ENCODE peak calls at places on chromosomes 12 and 14, in four cellular contexts. One of them, this sample, is unnamed.

GRCh38 chr14:64788706-64789105 is 84.5 kb downstream of the PLEKHG3 start:
- DNase-seq in H9: no peak
- DNase-seq in mesendoderm: no peak
- DNase-seq in fibroblast of lung: peak
- DNase-seq in this sample: no peak

GRCh38 chr12:121810234-121810817 is 6.5 kb downstream of the SETD1B start:
- DNase-seq in H9: no peak
- DNase-seq in mesendoderm: no peak
- DNase-seq in fibroblast of lung: no peak
- DNase-seq in this sample: no peak

GRCh38 chr12:87406926-87407325 is 622.3 kb downstream of the C12orf50 start:
- DNase-seq in H9: no peak
- DNase-seq in mesendoderm: no peak
- DNase-seq in fibroblast of lung: peak
- DNase-seq in this sample: no peak

GRCh38 chr14:101598159-101598558 is 36.9 kb downstream of the DIO3 start:
- DNase-seq in H9: no peak
- DNase-seq in mesendoderm: no peak
- DNase-seq in fibroblast of lung: no peak
- DNase-seq in this sample: no peak

GRCh38 chr12:16220120-16220519 is 57.4 kb downstream of the SLC15A5 start:
- DNase-seq in H9: no peak
- DNase-seq in mesendoderm: no peak
- DNase-seq in fibroblast of lung: no peak
- DNase-seq in this sample: no peak

GRCh38 chr12:124315316-124315924 is 20.5 kb downstream of the RFLNA start:
- DNase-seq in H9: no peak
- DNase-seq in mesendoderm: no peak
- DNase-seq in fibroblast of lung: no peak
- DNase-seq in this sample: no peak

GRCh38 chr12:132151145-132151765 is 7.0 kb downstream of the NOC4L start:
- DNase-seq in H9: no peak
- DNase-seq in mesendoderm: no peak
- DNase-seq in fibroblast of lung: no peak
- DNase-seq in this sample: no peak

GRCh38 chr12:33752854-33753253 is 269.4 kb upstream of the ALG10 start:
- DNase-seq in H9: no peak
- DNase-seq in mesendoderm: peak
- DNase-seq in fibroblast of lung: no peak
- DNase-seq in this sample: no peak

GRCh38 chr12:120467439-120467838 is 2.1 kb downstream of the SRSF9 start:
- DNase-seq in H9: no peak
- DNase-seq in mesendoderm: no peak
- DNase-seq in fibroblast of lung: no peak
- DNase-seq in this sample: no peak

GRCh38 chr12:47781479-47782371 is 8.7 kb downstream of the SLC48A1 start:
- DNase-seq in H9: no peak
- DNase-seq in mesendoderm: no peak
- DNase-seq in fibroblast of lung: no peak
- DNase-seq in this sample: no peak

GRCh38 chr14:45258805-45259204 is 5.8 kb upstream of the MIS18BP1 start:
- DNase-seq in H9: no peak
- DNase-seq in mesendoderm: no peak
- DNase-seq in fibroblast of lung: no peak
- DNase-seq in this sample: no peak

GRCh38 chr12:53493610-53494391 is 5.5 kb downstream of the MAP3K12 start:
- DNase-seq in H9: no peak
- DNase-seq in mesendoderm: peak
- DNase-seq in fibroblast of lung: no peak
- DNase-seq in this sample: peak

GRCh38 chr12:121218588-121219352 is 8.8 kb downstream of the P2RX4 start:
- DNase-seq in H9: no peak
- DNase-seq in mesendoderm: no peak
- DNase-seq in fibroblast of lung: no peak
- DNase-seq in this sample: no peak

GRCh38 chr12:51834411-51834810 is 14.1 kb downstream of the FIGNL2 start:
- DNase-seq in H9: no peak
- DNase-seq in mesendoderm: no peak
- DNase-seq in fibroblast of lung: no peak
- DNase-seq in this sample: no peak

GRCh38 chr14:52551696-52552062 is 626 bp downstream of the TXNDC16 start:
- DNase-seq in H9: no peak
- DNase-seq in mesendoderm: no peak
- DNase-seq in fibroblast of lung: peak
- DNase-seq in this sample: peak

GRCh38 chr12:98401427-98401826 is 114.0 kb upstream of the TMPO start:
- DNase-seq in H9: no peak
- DNase-seq in mesendoderm: no peak
- DNase-seq in fibroblast of lung: no peak
- DNase-seq in this sample: no peak

GRCh38 chr14:55572578-55572977 is 7.4 kb upstream of the KTN1 start:
- DNase-seq in H9: no peak
- DNase-seq in mesendoderm: no peak
- DNase-seq in fibroblast of lung: no peak
- DNase-seq in this sample: no peak

GRCh38 chr12:24595652-24596235 is 353.2 kb downstream of the BCAT1 start:
- DNase-seq in H9: no peak
- DNase-seq in mesendoderm: peak
- DNase-seq in fibroblast of lung: peak
- DNase-seq in this sample: no peak

GRCh38 chr14:59890676-59891075 is 20.1 kb upstream of the RTN1 start:
- DNase-seq in H9: no peak
- DNase-seq in mesendoderm: no peak
- DNase-seq in fibroblast of lung: no peak
- DNase-seq in this sample: no peak

GRCh38 chr14:78836777-78837176 is 666.6 kb downstream of the NRXN3 start:
- DNase-seq in H9: peak
- DNase-seq in mesendoderm: peak
- DNase-seq in fibroblast of lung: peak
- DNase-seq in this sample: peak

GRCh38 chr14:97878727-97879126 is 1081.5 kb downstream of the VRK1 start:
- DNase-seq in H9: no peak
- DNase-seq in mesendoderm: no peak
- DNase-seq in fibroblast of lung: peak
- DNase-seq in this sample: no peak

GRCh38 chr12:88579572-88579940 is 715 bp downstream of the KITLG start:
- DNase-seq in H9: no peak
- DNase-seq in mesendoderm: peak
- DNase-seq in fibroblast of lung: peak
- DNase-seq in this sample: peak

GRCh38 chr12:76422878-76423438 is 74.7 kb upstream of the BBS10 start:
- DNase-seq in H9: no peak
- DNase-seq in mesendoderm: peak
- DNase-seq in fibroblast of lung: peak
- DNase-seq in this sample: no peak

GRCh38 chr14:79016828-79017505 is 846.8 kb downstream of the NRXN3 start:
- DNase-seq in H9: no peak
- DNase-seq in mesendoderm: no peak
- DNase-seq in fibroblast of lung: peak
- DNase-seq in this sample: no peak

GRCh38 chr12:116765271-116765670 is 27.2 kb downstream of the RNFT2 start:
- DNase-seq in H9: no peak
- DNase-seq in mesendoderm: peak
- DNase-seq in fibroblast of lung: peak
- DNase-seq in this sample: no peak

GRCh38 chr12:12835378-12836145 is 22.4 kb downstream of the DDX47 start:
- DNase-seq in H9: no peak
- DNase-seq in mesendoderm: peak
- DNase-seq in fibroblast of lung: peak
- DNase-seq in this sample: no peak

GRCh38 chr12:80622271-80622670 is 85.2 kb upstream of the MYF6 start:
- DNase-seq in H9: no peak
- DNase-seq in mesendoderm: peak
- DNase-seq in fibroblast of lung: peak
- DNase-seq in this sample: peak

GRCh38 chr14:100810861-100811461 is 15.0 kb upstream of the MEG3 start:
- DNase-seq in H9: no peak
- DNase-seq in mesendoderm: peak
- DNase-seq in fibroblast of lung: peak
- DNase-seq in this sample: no peak

GRCh38 chr14:96727980-96728717 is 69.0 kb upstream of the VRK1 start:
- DNase-seq in H9: no peak
- DNase-seq in mesendoderm: no peak
- DNase-seq in fibroblast of lung: no peak
- DNase-seq in this sample: no peak

GRCh38 chr12:104182144-104182543 is 33.4 kb upstream of the TXNRD1 start:
- DNase-seq in H9: no peak
- DNase-seq in mesendoderm: no peak
- DNase-seq in fibroblast of lung: peak
- DNase-seq in this sample: no peak

GRCh38 chr12:110109037-110109836 is 14.9 kb upstream of the IFT81 start:
- DNase-seq in H9: no peak
- DNase-seq in mesendoderm: peak
- DNase-seq in fibroblast of lung: peak
- DNase-seq in this sample: peak

GRCh38 chr14:32038876-32039275 is 38.2 kb upstream of the ARHGAP5 start:
- DNase-seq in H9: no peak
- DNase-seq in mesendoderm: no peak
- DNase-seq in fibroblast of lung: peak
- DNase-seq in this sample: no peak

GRCh38 chr12:55827806-55828205 is 1.6 kb downstream of the DNAJC14 start:
- DNase-seq in H9: no peak
- DNase-seq in mesendoderm: no peak
- DNase-seq in fibroblast of lung: no peak
- DNase-seq in this sample: no peak

GRCh38 chr12:64918288-64918687 is 93.8 kb downstream of the TBC1D30 start:
- DNase-seq in H9: no peak
- DNase-seq in mesendoderm: no peak
- DNase-seq in fibroblast of lung: no peak
- DNase-seq in this sample: no peak
- H3K9ac ChIP-seq in H9: no peak
- H3K9ac ChIP-seq in mesendoderm: no peak
- H3K9ac ChIP-seq in fibroblast of lung: no peak
- H3K9ac ChIP-seq in this sample: no peak

DNA sequence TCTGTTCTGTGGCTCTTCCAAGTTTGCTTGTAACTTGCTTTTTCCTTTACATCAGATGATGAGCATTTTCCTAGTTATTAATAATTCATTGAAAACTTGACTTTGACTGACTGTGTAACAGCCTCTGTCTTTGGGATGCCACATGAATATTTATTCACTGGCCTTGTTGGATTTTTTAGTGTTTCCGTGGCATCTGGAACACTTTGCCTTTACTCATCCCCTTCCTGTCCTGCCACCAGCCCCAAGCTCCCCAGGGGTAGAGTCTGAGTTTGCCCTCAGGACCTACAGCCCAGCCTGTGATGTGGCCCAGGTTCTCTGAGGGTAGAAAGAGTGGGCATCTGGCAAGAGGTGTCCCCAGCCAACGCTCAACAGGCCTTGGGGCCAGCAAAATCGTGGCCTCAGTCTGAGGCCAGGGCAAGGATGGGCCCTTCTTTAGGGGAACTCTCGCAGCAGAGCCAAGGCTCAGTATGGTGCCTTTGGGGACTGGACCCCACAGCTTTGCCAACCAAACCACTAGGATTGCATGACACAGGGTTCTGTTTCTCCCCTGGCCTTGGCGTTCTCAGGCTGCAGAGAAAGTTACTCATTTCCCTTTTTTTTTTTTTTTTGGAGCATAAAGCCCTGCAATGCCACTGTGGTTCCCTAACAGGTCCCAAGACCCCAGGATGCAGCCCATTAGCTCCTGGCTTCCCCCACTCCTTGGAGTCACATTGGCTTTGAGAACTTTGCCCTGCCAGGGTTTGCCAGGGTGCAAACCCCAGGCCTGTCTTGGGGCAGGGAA is 100.7 kb downstream of the LGMN start:
- DNase-seq in H9: no peak
- DNase-seq in mesendoderm: no peak
- DNase-seq in fibroblast of lung: peak
- DNase-seq in this sample: no peak
- H3K9ac ChIP-seq in H9: no peak
- H3K9ac ChIP-seq in mesendoderm: no peak
- H3K9ac ChIP-seq in fibroblast of lung: peak
- H3K9ac ChIP-seq in this sample: no peak

GRCh38 chr14:23551266-23552028 is at the start of gene ZFHX2:
- DNase-seq in H9: peak
- DNase-seq in mesendoderm: peak
- DNase-seq in fibroblast of lung: peak
- DNase-seq in this sample: peak
- H3K9ac ChIP-seq in H9: peak
- H3K9ac ChIP-seq in mesendoderm: peak
- H3K9ac ChIP-seq in fibroblast of lung: peak
- H3K9ac ChIP-seq in this sample: peak

GRCh38 chr12:4277205-4277543 is 3.6 kb downstream of the CCND2 start:
- DNase-seq in H9: no peak
- DNase-seq in mesendoderm: no peak
- DNase-seq in fibroblast of lung: no peak
- DNase-seq in this sample: no peak
- H3K9ac ChIP-seq in H9: no peak
- H3K9ac ChIP-seq in mesendoderm: peak
- H3K9ac ChIP-seq in fibroblast of lung: no peak
- H3K9ac ChIP-seq in this sample: no peak

GRCh38 chr14:72851660-72852059 is 42.2 kb downstream of the DPF3 start:
- DNase-seq in H9: no peak
- DNase-seq in mesendoderm: no peak
- DNase-seq in fibroblast of lung: no peak
- DNase-seq in this sample: no peak
- H3K9ac ChIP-seq in H9: no peak
- H3K9ac ChIP-seq in mesendoderm: no peak
- H3K9ac ChIP-seq in fibroblast of lung: no peak
- H3K9ac ChIP-seq in this sample: no peak

GRCh38 chr14:104680056-104680805 is 9.2 kb upstream of the INF2 start:
- DNase-seq in H9: no peak
- DNase-seq in mesendoderm: peak
- DNase-seq in fibroblast of lung: peak
- DNase-seq in this sample: no peak
- H3K9ac ChIP-seq in H9: no peak
- H3K9ac ChIP-seq in mesendoderm: peak
- H3K9ac ChIP-seq in fibroblast of lung: peak
- H3K9ac ChIP-seq in this sample: no peak